ENCODE peak calls at places on chromosomes 1 and 21, in seven cellular contexts. N, Z, E, Q, J, Y and P are unnamed samples.
A peak's percentile ranks its signal among the peaks of the same experiment; 100 is the strongest.

GRCh38 chr1:231724876-231725647 is 98.5 kb downstream of the DISC1 start:
- DNase-seq in N (no peak), Z (no peak), E (no peak), Q (no peak), J (peak; percentile 76), Y (no peak), P (peak; percentile 14)

GRCh38 chr1:27536767-27537166 is 46.8 kb upstream of the WASF2 start:
- DNase-seq in N (no peak), Z (no peak), E (no peak), Q (peak; percentile 60), J (no peak), Y (peak; percentile 84), P (no peak)

GRCh38 chr1:196295766-196296165 is 312.5 kb downstream of the KCNT2 start:
- DNase-seq in N (no peak), Z (no peak), E (no peak), Q (no peak), J (no peak), Y (no peak), P (no peak)

GRCh38 chr1:215718888-215719287 is 151.8 kb downstream of the KCTD3 start:
- DNase-seq in N (no peak), Z (no peak), E (no peak), Q (no peak), J (no peak), Y (no peak), P (no peak)

GRCh38 chr21:37139902-37140301 is 66.8 kb downstream of the TTC3 start:
- DNase-seq in N (no peak), Z (no peak), E (no peak), Q (no peak), J (no peak), Y (no peak), P (no peak)

GRCh38 chr1:6447818-6448748 is 17.9 kb downstream of the TNFRSF25 start:
- DNase-seq in N (no peak), Z (no peak), E (no peak), Q (peak; percentile 74), J (peak; percentile 81), Y (no peak), P (no peak)

GRCh38 chr1:223341111-223341510 is 22.9 kb downstream of the SUSD4 start:
- DNase-seq in N (no peak), Z (peak; percentile 83), E (no peak), Q (no peak), J (no peak), Y (peak; percentile 56), P (no peak)

GRCh38 chr1:43711524-43712386 is 4.4 kb downstream of the ST3GAL3 start:
- DNase-seq in N (no peak), Z (no peak), E (no peak), Q (no peak), J (no peak), Y (no peak), P (no peak)

GRCh38 chr1:246274191-246274590 is 232.9 kb downstream of the SMYD3 start:
- DNase-seq in N (no peak), Z (no peak), E (no peak), Q (no peak), J (no peak), Y (no peak), P (no peak)

GRCh38 chr1:246104927-246105326 is 402.2 kb downstream of the SMYD3 start:
- DNase-seq in N (no peak), Z (no peak), E (no peak), Q (no peak), J (no peak), Y (no peak), P (no peak)

GRCh38 chr1:40932004-40932403 is 47.5 kb upstream of the CTPS1 start:
- DNase-seq in N (no peak), Z (no peak), E (no peak), Q (no peak), J (no peak), Y (no peak), P (no peak)

GRCh38 chr21:34938079-34938764 is 110.9 kb downstream of the RUNX1 start:
- DNase-seq in N (no peak), Z (no peak), E (no peak), Q (no peak), J (no peak), Y (no peak), P (no peak)

GRCh38 chr1:167489581-167490340 is 28.6 kb downstream of the CD247 start:
- DNase-seq in N (no peak), Z (peak; percentile 57), E (no peak), Q (no peak), J (no peak), Y (no peak), P (no peak)

GRCh38 chr1:221576268-221576667 is 165.6 kb downstream of the DUSP10 start:
- DNase-seq in N (no peak), Z (no peak), E (no peak), Q (no peak), J (no peak), Y (no peak), P (no peak)

GRCh38 chr21:42461881-42462877 is 33.8 kb downstream of the RSPH1 start:
- DNase-seq in N (no peak), Z (peak; percentile 76), E (no peak), Q (peak; percentile 78), J (no peak), Y (peak; percentile 10), P (no peak)

GRCh38 chr1:117828206-117828605 is 101.2 kb downstream of the GDAP2 start:
- DNase-seq in N (no peak), Z (no peak), E (no peak), Q (peak; percentile 54), J (no peak), Y (no peak), P (no peak)

GRCh38 chr21:38903578-38904193 is 98.0 kb downstream of the ETS2 start:
- DNase-seq in N (no peak), Z (peak; percentile 87), E (no peak), Q (no peak), J (no peak), Y (no peak), P (no peak)

GRCh38 chr1:147292635-147293251 is 50.3 kb downstream of the CHD1L start:
- DNase-seq in N (no peak), Z (no peak), E (no peak), Q (no peak), J (no peak), Y (no peak), P (no peak)

GRCh38 chr1:6870571-6870970 is 85.3 kb downstream of the CAMTA1 start:
- DNase-seq in N (no peak), Z (no peak), E (no peak), Q (no peak), J (no peak), Y (no peak), P (no peak)

GRCh38 chr21:44695176-44695575 is 1.8 kb upstream of the KRTAP10-12 start:
- DNase-seq in N (no peak), Z (peak; percentile 68), E (no peak), Q (no peak), J (no peak), Y (no peak), P (no peak)

GRCh38 chr21:36004441-36004840 is 55.9 kb downstream of the SETD4 start:
- DNase-seq in N (no peak), Z (peak; percentile 18), E (no peak), Q (no peak), J (no peak), Y (no peak), P (no peak)

GRCh38 chr1:37477198-37477931 is 3.0 kb downstream of the ZC3H12A start:
- DNase-seq in N (peak; percentile 52), Z (peak; percentile 90), E (peak; percentile 66), Q (peak; percentile 90), J (no peak), Y (no peak), P (peak; percentile 86)

GRCh38 chr1:148263906-148264255 is 111.8 kb upstream of the NBPF11 start:
- DNase-seq in N (no peak), Z (no peak), E (no peak), Q (no peak), J (no peak), Y (no peak), P (no peak)

GRCh38 chr1:232249335-232249734 is 380.6 kb downstream of the SIPA1L2 start:
- DNase-seq in N (no peak), Z (no peak), E (no peak), Q (no peak), J (no peak), Y (no peak), P (no peak)

GRCh38 chr1:20100632-20101355 is 18.5 kb downstream of the PLA2G2D start:
- DNase-seq in N (peak; percentile 39), Z (no peak), E (no peak), Q (peak; percentile 34), J (peak; percentile 52), Y (peak; percentile 25), P (peak; percentile 73)

GRCh38 chr1:7329868-7330615 is 441.1 kb upstream of the VAMP3 start:
- DNase-seq in N (no peak), Z (peak; percentile 52), E (no peak), Q (no peak), J (no peak), Y (no peak), P (no peak)

GRCh38 chr1:54652172-54652571 is 10.6 kb downstream of the MROH7 start:
- DNase-seq in N (no peak), Z (peak; percentile 29), E (no peak), Q (no peak), J (no peak), Y (no peak), P (no peak)

GRCh38 chr1:226533220-226533619 is 15.3 kb upstream of the STUM start:
- DNase-seq in N (no peak), Z (no peak), E (no peak), Q (no peak), J (no peak), Y (no peak), P (no peak)

GRCh38 chr1:149927535-149928387 is at the start of gene SF3B4:
- DNase-seq in N (peak; percentile 81), Z (peak; percentile 99), E (peak; percentile 87), Q (peak; percentile 95), J (peak; percentile 79), Y (peak; percentile 95), P (peak; percentile 91)

GRCh38 chr1:156795787-156796186 is 20.9 kb downstream of the SH2D2A start:
- DNase-seq in N (no peak), Z (no peak), E (no peak), Q (no peak), J (no peak), Y (no peak), P (no peak)

GRCh38 chr1:1170215-1170890 is 3.3 kb upstream of the TTLL10 start:
- DNase-seq in N (no peak), Z (no peak), E (no peak), Q (peak; percentile 37), J (no peak), Y (no peak), P (peak; percentile 37)

GRCh38 chr21:14684071-14684470 is 138.0 kb upstream of the SAMSN1 start:
- DNase-seq in N (no peak), Z (no peak), E (no peak), Q (no peak), J (no peak), Y (no peak), P (no peak)

GRCh38 chr1:25810341-25811299 is 9.1 kb upstream of the MTFR1L start:
- DNase-seq in N (peak; percentile 56), Z (peak; percentile 95), E (peak; percentile 78), Q (no peak), J (no peak), Y (peak; percentile 60), P (peak; percentile 84)

GRCh38 chr21:33871171-33871570 is 44.4 kb downstream of the ATP5PO start:
- DNase-seq in N (no peak), Z (no peak), E (no peak), Q (no peak), J (no peak), Y (no peak), P (no peak)

GRCh38 chr1:232037774-232038388 is 411.3 kb downstream of the DISC1 start:
- DNase-seq in N (no peak), Z (no peak), E (no peak), Q (no peak), J (no peak), Y (no peak), P (no peak)

GRCh38 chr1:75615664-75616435 is 4.9 kb upstream of the SLC44A5 start:
- DNase-seq in N (no peak), Z (peak; percentile 80), E (no peak), Q (no peak), J (no peak), Y (no peak), P (peak; percentile 54)

GRCh38 chr1:195663549-195664280 is 944.5 kb downstream of the KCNT2 start:
- DNase-seq in N (no peak), Z (no peak), E (no peak), Q (no peak), J (peak; percentile 37), Y (no peak), P (no peak)

GRCh38 chr1:11373029-11373964 is 100.3 kb downstream of the UBIAD1 start:
- DNase-seq in N (no peak), Z (no peak), E (no peak), Q (no peak), J (no peak), Y (no peak), P (no peak)